ENCODE peak calls at places on chromosomes 11 and 22, in ten cellular contexts. E is astrocyte of the cerebellum, J is AG04449, B is brain microvascular endothelial cell, A is bronchial epithelial cell, T is K562, R is AG04450, M is AG10803, V is fibroblast of lung, G is GM06990. P is an unnamed sample.

GRCh38 chr11:111906680-111907079 is 4.9 kb downstream of the CRYAB start:
- DNase-seq in E (no peak), J (no peak), B (no peak), A (no peak), T (no peak), R (no peak), M (no peak), V (no peak), G (no peak), P (no peak)

GRCh38 chr22:22076937-22077703 is 94.5 kb upstream of the TOP3B start:
- DNase-seq in E (no peak), J (no peak), B (peak), A (peak), T (no peak), R (no peak), M (no peak), V (peak), G (no peak), P (no peak)

GRCh38 chr11:116689413-116690127 is 83.2 kb downstream of the BUD13 start:
- DNase-seq in E (no peak), J (no peak), B (no peak), A (no peak), T (no peak), R (no peak), M (no peak), V (no peak), G (no peak), P (no peak)

GRCh38 chr11:111360150-111361043 is 18.7 kb downstream of the POU2AF1 start:
- DNase-seq in E (no peak), J (no peak), B (no peak), A (no peak), T (no peak), R (no peak), M (no peak), V (no peak), G (no peak), P (no peak)

GRCh38 chr22:24482586-24482985 is 12.5 kb upstream of the UPB1 start:
- DNase-seq in E (peak), J (no peak), B (no peak), A (peak), T (no peak), R (no peak), M (peak), V (peak), G (no peak), P (no peak)

GRCh38 chr11:134905966-134906955 is 494.2 kb upstream of the B3GAT1 start:
- DNase-seq in E (no peak), J (no peak), B (no peak), A (no peak), T (no peak), R (no peak), M (no peak), V (no peak), G (no peak), P (no peak)

GRCh38 chr11:128909438-128910125 is 18.4 kb downstream of the KCNJ5 start:
- DNase-seq in E (no peak), J (no peak), B (no peak), A (peak), T (no peak), R (no peak), M (no peak), V (no peak), G (no peak), P (no peak)

GRCh38 chr22:49604732-49605302 is 222.9 kb downstream of the BRD1 start:
- DNase-seq in E (no peak), J (no peak), B (no peak), A (no peak), T (no peak), R (no peak), M (no peak), V (no peak), G (no peak), P (no peak)

GRCh38 chr11:71158936-71159335 is 93.4 kb downstream of the SHANK2 start:
- DNase-seq in E (no peak), J (no peak), B (no peak), A (no peak), T (no peak), R (no peak), M (no peak), V (no peak), G (no peak), P (no peak)

GRCh38 chr11:109795234-109795633 is 298.0 kb upstream of the ZC3H12C start:
- DNase-seq in E (no peak), J (no peak), B (no peak), A (peak), T (no peak), R (no peak), M (no peak), V (peak), G (no peak), P (no peak)

GRCh38 chr11:57376095-57376812 is 4.7 kb downstream of the PRG3 start:
- DNase-seq in E (no peak), J (no peak), B (no peak), A (no peak), T (no peak), R (no peak), M (no peak), V (no peak), G (no peak), P (no peak)

GRCh38 chr11:96275807-96276594 is 67.0 kb downstream of the MAML2 start:
- DNase-seq in E (no peak), J (no peak), B (peak), A (peak), T (no peak), R (no peak), M (no peak), V (no peak), G (no peak), P (no peak)

GRCh38 chr11:126268361-126268707 is 361 bp downstream of the SRPRA start:
- DNase-seq in E (no peak), J (no peak), B (no peak), A (no peak), T (peak), R (no peak), M (no peak), V (no peak), G (no peak), P (no peak)

GRCh38 chr11:75482931-75483469 is 42.7 kb downstream of the GDPD5 start:
- DNase-seq in E (no peak), J (no peak), B (no peak), A (no peak), T (no peak), R (no peak), M (no peak), V (no peak), G (no peak), P (no peak)

GRCh38 chr11:86218125-86219081 is 26.1 kb upstream of the EED start:
- DNase-seq in E (peak), J (no peak), B (peak), A (peak), T (peak), R (peak), M (peak), V (peak), G (peak), P (peak)
- H3K4me3 ChIP-seq in E (no peak), J (peak), B (peak), A (no peak), T (no peak), R (peak), M (peak), V (peak), G (peak), P (peak)

GRCh38 chr22:19974233-19974861 is 32.7 kb upstream of the TXNRD2 start:
- DNase-seq in E (no peak), J (no peak), B (peak), A (no peak), T (peak), R (no peak), M (peak), V (peak), G (no peak), P (no peak)
- H3K4me3 ChIP-seq in E (no peak), J (no peak), B (no peak), A (no peak), T (no peak), R (no peak), M (no peak), V (no peak), G (no peak), P (no peak)

GRCh38 chr11:64742940-64743590 is 877 bp downstream of the RASGRP2 start:
- DNase-seq in E (no peak), J (no peak), B (no peak), A (no peak), T (peak), R (no peak), M (peak), V (no peak), G (peak), P (no peak)

GRCh38 chr11:64743591-64744543 is at the start of gene RASGRP2:
- DNase-seq in E (no peak), J (no peak), B (no peak), A (no peak), T (peak), R (no peak), M (no peak), V (no peak), G (peak), P (no peak)

GRCh38 chr11:64742087-64742939 is 1.6 kb downstream of the RASGRP2 start:
- DNase-seq in E (no peak), J (no peak), B (no peak), A (no peak), T (peak), R (no peak), M (no peak), V (no peak), G (peak), P (no peak)

GRCh38 chr11:64739871-64740270 is 4.1 kb downstream of the RASGRP2 start:
- DNase-seq in E (no peak), J (no peak), B (no peak), A (no peak), T (no peak), R (no peak), M (no peak), V (no peak), G (no peak), P (no peak)

DNA sequence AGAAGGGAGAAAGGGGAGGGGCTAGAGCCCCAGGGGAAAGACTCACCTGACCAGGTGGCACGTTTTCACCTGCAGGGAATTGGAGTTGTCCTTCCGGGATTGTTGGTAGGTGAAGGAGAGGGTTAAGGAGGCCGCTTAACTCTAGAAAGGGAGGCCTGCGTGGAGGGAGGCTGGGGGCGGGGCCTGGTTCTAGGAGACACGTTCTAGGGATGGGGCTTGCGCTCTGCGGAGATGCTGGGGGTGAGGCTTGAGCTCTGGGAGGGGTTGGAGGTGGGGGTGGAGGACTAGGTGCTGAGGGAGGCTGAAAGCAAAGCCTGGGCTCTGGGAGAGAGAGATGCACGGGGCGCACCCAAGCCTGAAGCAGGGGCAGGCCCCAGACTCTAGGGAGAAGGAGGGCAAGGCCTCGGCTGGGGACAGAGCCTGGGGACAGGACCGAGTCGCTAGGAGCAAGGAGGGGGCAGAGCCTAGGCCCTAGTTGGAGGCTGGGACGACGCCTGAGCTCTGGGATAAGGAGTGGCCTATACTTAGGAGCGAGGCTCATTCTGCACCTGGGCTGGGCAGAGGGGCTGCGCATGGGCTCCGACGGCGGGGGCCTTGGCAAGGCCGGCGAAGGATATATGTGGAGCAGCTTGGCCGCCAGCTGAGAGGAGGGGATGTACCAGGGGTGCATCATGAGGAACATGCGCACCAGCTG is 2.4 kb downstream of the RASGRP2 start:
- DNase-seq in E (no peak), J (no peak), B (no peak), A (no peak), T (no peak), R (no peak), M (no peak), V (no peak), G (no peak), P (no peak)
- H3K4me3 ChIP-seq in E (no peak), J (no peak), B (no peak), A (no peak), T (no peak), R (no peak), M (no peak), V (no peak), G (no peak), P (no peak)

DNA sequence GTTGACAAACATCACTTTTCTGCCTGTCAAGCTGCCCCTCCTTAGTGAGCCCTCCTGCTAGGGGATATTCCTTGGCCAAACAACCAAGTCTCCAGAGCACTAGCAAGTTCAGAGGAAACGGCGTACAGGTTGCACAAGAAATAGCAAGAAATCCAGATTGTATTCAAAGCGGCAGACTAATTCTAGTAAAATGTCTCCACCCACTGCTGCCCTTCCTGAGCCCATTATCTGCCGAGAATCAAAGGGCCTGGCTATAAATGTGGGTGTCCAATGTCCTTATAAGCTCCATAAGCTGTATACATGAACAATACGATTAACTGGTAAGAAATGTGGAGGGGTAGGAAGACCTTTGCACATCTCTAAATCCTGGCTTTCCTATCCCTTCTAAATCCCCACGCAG is 44.0 kb upstream of the AKIP1 start:
- DNase-seq in E (no peak), J (no peak), B (peak), A (no peak), T (no peak), R (no peak), M (peak), V (no peak), G (no peak), P (no peak)
- H3K4me3 ChIP-seq in E (no peak), J (no peak), B (no peak), A (no peak), T (no peak), R (no peak), M (no peak), V (peak), G (no peak), P (no peak)

GRCh38 chr11:6608726-6609501 is 3.1 kb downstream of the TAF10 start:
- DNase-seq in E (no peak), J (no peak), B (no peak), A (no peak), T (no peak), R (no peak), M (no peak), V (no peak), G (no peak), P (no peak)

GRCh38 chr11:6604081-6604626 is 580 bp downstream of the ILK start:
- DNase-seq in E (peak), J (no peak), B (peak), A (peak), T (peak), R (no peak), M (peak), V (peak), G (peak), P (no peak)

GRCh38 chr11:6607190-6607635 is 3.6 kb downstream of the ILK start:
- DNase-seq in E (peak), J (no peak), B (no peak), A (no peak), T (no peak), R (no peak), M (peak), V (no peak), G (no peak), P (no peak)

GRCh38 chr11:6608011-6608410 is 4.0 kb downstream of the TAF10 start:
- DNase-seq in E (no peak), J (no peak), B (no peak), A (no peak), T (no peak), R (no peak), M (no peak), V (no peak), G (no peak), P (no peak)

GRCh38 chr11:6606471-6607189 is 3.1 kb downstream of the ILK start:
- DNase-seq in E (peak), J (peak), B (peak), A (peak), T (peak), R (peak), M (peak), V (peak), G (peak), P (peak)
- H3K4me3 ChIP-seq in E (peak), J (peak), B (peak), A (no peak), T (no peak), R (peak), M (peak), V (peak), G (peak), P (no peak)

DNA sequence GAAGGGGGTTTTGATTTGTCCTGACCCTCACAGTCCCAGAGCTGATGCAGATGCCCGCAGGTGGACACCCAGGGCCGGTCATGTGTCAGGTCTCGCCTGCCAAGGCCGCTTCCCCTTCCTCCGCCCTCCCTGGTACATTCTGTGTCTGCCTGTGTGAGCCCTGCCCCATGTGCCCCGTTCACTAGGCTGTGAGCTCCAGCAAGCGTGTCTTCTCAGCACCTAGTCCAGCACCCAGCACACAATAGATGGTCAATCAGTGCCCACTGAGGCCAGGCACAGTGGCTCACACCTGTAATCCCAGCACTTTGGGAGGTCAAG is 29.9 kb upstream of the PPARA start:
- DNase-seq in E (no peak), J (no peak), B (no peak), A (no peak), T (no peak), R (no peak), M (no peak), V (no peak), G (no peak), P (no peak)
- H3K4me3 ChIP-seq in E (no peak), J (no peak), B (no peak), A (no peak), T (no peak), R (no peak), M (no peak), V (no peak), G (no peak), P (no peak)

GRCh38 chr11:66693356-66694055 is 15.8 kb upstream of the RBM4B start:
- DNase-seq in E (no peak), J (no peak), B (no peak), A (no peak), T (no peak), R (no peak), M (no peak), V (no peak), G (no peak), P (no peak)

GRCh38 chr11:66694056-66694410 is 16.3 kb upstream of the RBM4B start:
- DNase-seq in E (no peak), J (no peak), B (no peak), A (no peak), T (no peak), R (no peak), M (no peak), V (no peak), G (no peak), P (no peak)

GRCh38 chr11:66691311-66691980 is 13.8 kb upstream of the RBM4B start:
- DNase-seq in E (no peak), J (no peak), B (no peak), A (no peak), T (no peak), R (no peak), M (no peak), V (no peak), G (no peak), P (no peak)

GRCh38 chr11:66692871-66693331 is 15.2 kb upstream of the RBM4B start:
- DNase-seq in E (no peak), J (no peak), B (no peak), A (no peak), T (no peak), R (no peak), M (no peak), V (no peak), G (no peak), P (no peak)

GRCh38 chr11:66692446-66692845 is 14.8 kb upstream of the RBM4B start:
- DNase-seq in E (no peak), J (no peak), B (no peak), A (no peak), T (no peak), R (no peak), M (no peak), V (no peak), G (no peak), P (no peak)
- H3K4me3 ChIP-seq in E (no peak), J (no peak), B (no peak), A (no peak), T (no peak), R (no peak), M (no peak), V (no peak), G (no peak), P (no peak)

P was measured in retinal pigment epithelial cell.